ENCODE peak calls at places on chromosomes 5 and 9, in ten cellular contexts. A is HCT116; Z is DND-41; B is ovary; E is IMR-90; T is CD8-positive, alpha-beta T cell; M is colonic mucosa; O is GM23338; Y is SK-N-SH; C is testis. X is an unnamed sample. For H3K4me1, the result is how much of the 10 kb centered on the place peaks cover.

GRCh38 chr5:138093036-138093435 is 9.2 kb downstream of the WNT8A start:
- DNase-seq in A (no peak), T (no peak), C (no peak), O (no peak), M (no peak), Y (no peak), B (no peak), E (no peak), Z (no peak), X (no peak)

GRCh38 chr5:95194856-95195255 is 90.0 kb downstream of the MCTP1 start:
- DNase-seq in Z (no peak), B (no peak), Y (no peak), M (no peak), T (no peak), O (no peak), A (no peak), E (no peak), C (no peak), X (no peak)

GRCh38 chr5:76672242-76672641 is 43.7 kb upstream of the F2R start:
- DNase-seq in O (no peak), B (no peak), E (peak), Y (no peak), M (no peak), C (no peak), Z (no peak), T (no peak), A (no peak), X (no peak)

GRCh38 chr9:126498331-126498730 is 115.4 kb upstream of the LMX1B start:
- DNase-seq in E (no peak), Y (no peak), M (no peak), C (no peak), Z (no peak), T (no peak), A (no peak), O (no peak), B (no peak), X (no peak)

GRCh38 chr5:91541696-91542095 is 158.6 kb upstream of the ARRDC3 start:
- DNase-seq in C (no peak), Z (no peak), Y (no peak), M (no peak), O (no peak), T (no peak), B (no peak), E (peak), A (peak), X (no peak)

GRCh38 chr9:100428871-100429654 is 2.1 kb downstream of the MSANTD3 start:
- DNase-seq in Y (no peak), O (no peak), C (peak), A (peak), E (peak), M (no peak), Z (no peak), B (peak), T (no peak), X (no peak)

GRCh38 chr5:96836817-96837216 is 29.1 kb upstream of the ERAP1 start:
- DNase-seq in T (no peak), Z (no peak), C (no peak), E (no peak), M (no peak), O (no peak), A (no peak), B (no peak), Y (no peak), X (no peak)

GRCh38 chr5:53416144-53416730 is 64.2 kb upstream of the FST start:
- DNase-seq in E (no peak), C (no peak), A (peak), O (no peak), T (no peak), M (no peak), Z (no peak), B (no peak), Y (no peak), X (no peak)

GRCh38 chr5:14167211-14167845 is 24.2 kb downstream of the TRIO start:
- DNase-seq in B (no peak), E (peak), A (no peak), Y (no peak), C (no peak), M (no peak), O (no peak), Z (no peak), T (no peak), X (no peak)

GRCh38 chr9:16004613-16005012 is 451.8 kb downstream of the CCDC171 start:
- DNase-seq in T (no peak), E (no peak), M (no peak), B (no peak), Z (peak), O (no peak), A (no peak), C (no peak), Y (no peak), X (no peak)
- TF ChIP-seq CTCF in T (no peak), E (no peak), M (no peak), B (no peak), Z (no peak), O (no peak), A (no peak), C (no peak), Y (no peak), X (no peak)

GRCh38 chr9:82553654-82554366 is 509.1 kb downstream of the RASEF start:
- DNase-seq in A (no peak), T (no peak), Y (no peak), C (peak), B (no peak), Z (no peak), M (no peak), O (no peak), E (peak), X (no peak)

GRCh38 chr9:82552784-82553183 is 510.2 kb downstream of the RASEF start:
- DNase-seq in A (no peak), C (no peak), Y (no peak), T (no peak), E (no peak), M (no peak), B (no peak), O (no peak), Z (no peak), X (no peak)

GRCh38 chr9:82558855-82559615 is 503.9 kb downstream of the RASEF start:
- DNase-seq in C (no peak), A (no peak), Y (no peak), M (no peak), T (no peak), B (no peak), E (peak), Z (no peak), O (no peak), X (no peak)

GRCh38 chr9:82554381-82554780 is 508.6 kb downstream of the RASEF start:
- DNase-seq in O (no peak), M (no peak), A (no peak), E (no peak), T (no peak), B (no peak), Y (peak), Z (no peak), C (no peak), X (no peak)

GRCh38 chr9:82555408-82555807 is 507.5 kb downstream of the RASEF start:
- DNase-seq in Y (no peak), C (no peak), E (no peak), A (no peak), T (no peak), B (no peak), Z (no peak), O (no peak), M (no peak), X (peak)
- H3K4me1 ChIP-seq in Y (under half), C (under half), E (under half), A (under half), T (under half), B (under half), Z (under half), O (under half), M (under half), X (under half)

GRCh38 chr5:121870489-121870888 is 18.8 kb downstream of the FTMT start:
- DNase-seq in T (no peak), C (no peak), A (peak), M (no peak), Y (no peak), E (peak), Z (no peak), O (peak), B (no peak), X (no peak)

GRCh38 chr5:121872846-121873245 is 21.2 kb downstream of the FTMT start:
- DNase-seq in A (no peak), Y (no peak), C (no peak), M (no peak), E (no peak), O (no peak), Z (no peak), T (no peak), B (no peak), X (no peak)

DNA sequence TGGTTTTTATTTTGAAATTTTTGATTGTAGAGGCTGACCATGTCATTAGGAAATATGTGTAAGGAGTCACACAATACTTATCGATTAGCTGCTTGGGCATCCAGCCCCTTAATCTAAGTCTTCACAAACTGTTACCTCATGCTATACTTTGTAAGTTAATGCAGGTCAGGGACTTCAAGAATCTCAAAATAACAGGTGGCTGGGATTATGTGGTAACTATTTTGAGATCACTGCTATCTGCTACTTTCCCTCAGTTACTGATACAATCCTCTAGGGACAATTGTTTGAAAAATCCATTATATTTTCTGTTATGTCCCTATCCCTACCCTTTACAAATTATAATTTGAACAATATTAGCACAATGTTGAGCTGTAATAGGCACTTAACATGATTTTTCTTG is 21.7 kb downstream of the FTMT start:
- DNase-seq in E (no peak), Z (no peak), O (no peak), T (no peak), Y (no peak), M (no peak), B (no peak), C (no peak), A (no peak), X (no peak)
- TF ChIP-seq CTCF in E (no peak), Z (no peak), O (no peak), T (no peak), Y (no peak), M (no peak), B (no peak), C (no peak), A (no peak), X (no peak)

DNA sequence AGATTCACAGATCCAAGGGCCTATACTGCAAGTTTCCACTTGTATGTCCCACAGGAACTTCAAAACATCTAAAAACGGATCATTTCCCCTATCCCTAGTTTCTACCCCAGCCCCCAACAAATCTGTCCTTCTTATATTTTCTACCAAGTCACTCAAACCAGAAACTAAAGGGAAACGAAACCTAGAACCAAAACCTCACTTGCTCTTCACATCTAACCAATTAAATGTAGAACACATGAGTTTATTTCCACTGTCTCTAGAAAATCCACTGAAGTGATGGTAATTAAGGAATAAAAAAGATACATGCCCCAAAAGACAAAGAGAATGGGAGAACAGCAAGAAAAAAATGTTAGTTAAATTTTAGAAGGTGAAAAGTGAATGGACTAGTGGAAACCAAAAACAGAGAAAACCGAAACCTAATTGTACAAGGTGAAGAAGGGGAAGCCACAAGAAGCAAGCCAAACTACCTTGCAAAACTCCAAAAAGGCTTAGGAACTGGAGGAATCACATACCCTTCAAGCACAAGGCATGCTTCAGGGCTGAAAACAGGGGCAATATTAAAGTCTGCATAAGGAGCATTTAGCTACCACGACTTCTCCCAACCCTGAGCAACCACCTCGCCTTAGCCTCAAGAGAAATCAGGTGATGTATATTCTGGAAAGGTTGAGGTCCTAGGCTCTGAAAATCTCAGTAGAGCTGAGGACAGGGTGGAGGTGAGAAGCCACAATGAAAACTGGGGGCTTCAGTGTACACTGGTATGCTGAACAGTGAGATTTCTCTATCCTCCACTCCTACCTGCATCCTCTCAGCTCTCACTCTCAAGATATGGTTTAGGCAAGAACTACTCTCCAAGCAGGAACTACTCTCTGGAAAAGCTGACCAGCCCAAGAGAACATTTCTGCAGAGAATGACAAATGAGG is 11.1 kb downstream of the SMU1 start:
- DNase-seq in T (no peak), E (no peak), Y (no peak), Z (no peak), M (no peak), O (no peak), A (no peak), C (no peak), B (no peak), X (no peak)
- H3K4me1 ChIP-seq in T (under half), E (under half), Y (under half), Z (under half), M (under half), O (under half), A (under half), C (under half), B (under half), X (under half)

DNA sequence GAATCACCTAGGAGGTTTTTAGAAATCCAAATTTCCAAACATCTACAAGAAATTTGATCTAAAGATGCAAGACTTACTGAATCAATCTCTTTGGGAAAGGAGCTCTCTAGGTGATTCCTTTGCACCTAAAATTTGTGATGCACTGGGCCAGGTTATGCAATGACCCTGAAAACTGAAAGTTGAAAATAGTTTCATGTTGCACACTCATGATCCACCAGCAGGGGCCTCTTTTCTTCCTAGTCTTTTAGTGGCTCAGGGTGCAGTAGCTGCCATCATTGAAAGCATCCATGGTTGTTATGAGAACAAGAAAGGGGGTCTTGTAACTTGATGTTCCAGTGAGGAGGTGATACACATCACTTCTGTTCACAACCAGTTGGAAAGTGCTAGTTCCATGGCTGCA is 486.8 kb downstream of the PSAT1 start:
- DNase-seq in B (no peak), E (no peak), C (no peak), A (no peak), M (no peak), O (peak), Z (no peak), T (no peak), Y (no peak), X (no peak)
- TF ChIP-seq CTCF in B (no peak), E (peak), C (no peak), A (no peak), M (no peak), O (peak), Z (peak), T (no peak), Y (peak), X (peak)

DNA sequence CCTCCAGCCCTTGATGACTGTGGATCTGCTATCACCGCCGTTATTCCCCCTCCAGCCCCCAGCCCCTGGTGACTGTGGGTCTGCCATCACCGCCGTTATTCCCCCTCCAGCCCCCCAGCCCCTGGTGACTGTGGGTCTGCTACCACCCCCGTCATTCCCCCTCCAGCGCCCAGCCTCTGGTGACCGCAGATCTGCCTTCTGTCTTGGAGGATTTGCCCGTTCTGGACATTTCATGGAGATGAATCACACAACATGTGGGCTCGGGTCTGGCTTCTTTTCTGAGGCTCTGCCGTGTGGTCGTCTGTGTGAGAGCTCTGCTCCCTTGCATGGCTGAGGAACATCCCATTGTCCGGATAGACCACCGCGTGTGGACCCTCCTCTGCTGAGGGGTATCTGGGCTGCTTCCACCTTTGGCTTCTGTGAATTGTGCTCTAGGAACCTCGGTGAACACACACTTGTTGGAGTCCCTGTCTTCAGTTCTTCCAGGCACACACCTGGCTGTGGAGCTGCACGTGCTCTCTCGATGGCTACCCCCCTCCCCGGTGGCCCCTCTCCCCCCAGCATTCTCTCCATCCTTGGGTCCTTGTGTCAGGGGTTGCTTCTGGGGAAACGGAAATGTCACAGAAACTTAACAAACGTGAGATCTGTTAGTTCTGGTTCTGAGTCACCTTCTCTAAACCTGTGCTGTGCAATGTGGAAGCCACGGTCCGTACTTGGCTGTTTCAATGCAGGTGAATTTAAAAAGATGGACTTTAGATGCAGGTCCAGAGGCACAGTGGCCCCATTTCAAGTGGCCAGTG is 105.3 kb upstream of the COL5A1 start:
- DNase-seq in B (no peak), M (no peak), E (peak), C (no peak), Z (no peak), O (no peak), T (no peak), Y (no peak), A (no peak), X (peak)
- H3K4me1 ChIP-seq in B (under half), M (under half), E (under half), C (under half), Z (under half), O (under half), T (under half), Y (under half), A (under half), X (under half)

DNA sequence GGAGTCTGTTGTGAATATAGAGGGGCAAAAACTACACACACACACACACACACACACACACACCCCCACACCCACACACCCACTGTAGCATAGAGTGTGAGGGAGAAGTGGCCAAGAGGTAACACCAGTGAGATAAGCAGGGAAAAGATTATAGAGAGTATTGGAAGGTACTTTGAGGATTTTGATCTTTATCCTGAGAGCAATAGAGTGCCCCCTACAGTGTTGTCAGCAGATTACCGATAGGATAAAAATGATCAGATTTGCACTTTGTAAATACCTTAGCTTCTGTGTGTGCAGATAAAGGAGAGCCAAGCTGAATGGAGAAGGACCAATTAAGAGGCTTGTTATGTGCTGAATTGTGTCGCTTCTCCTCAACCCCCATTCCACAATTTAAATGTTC is 32.3 kb downstream of the ERCC6L2 start:
- DNase-seq in A (no peak), T (no peak), M (no peak), Y (no peak), E (no peak), O (peak), C (no peak), Z (no peak), B (no peak), X (no peak)
- TF ChIP-seq CTCF in A (peak), T (peak), M (no peak), Y (peak), E (peak), O (peak), C (no peak), Z (peak), B (no peak), X (no peak)

DNA sequence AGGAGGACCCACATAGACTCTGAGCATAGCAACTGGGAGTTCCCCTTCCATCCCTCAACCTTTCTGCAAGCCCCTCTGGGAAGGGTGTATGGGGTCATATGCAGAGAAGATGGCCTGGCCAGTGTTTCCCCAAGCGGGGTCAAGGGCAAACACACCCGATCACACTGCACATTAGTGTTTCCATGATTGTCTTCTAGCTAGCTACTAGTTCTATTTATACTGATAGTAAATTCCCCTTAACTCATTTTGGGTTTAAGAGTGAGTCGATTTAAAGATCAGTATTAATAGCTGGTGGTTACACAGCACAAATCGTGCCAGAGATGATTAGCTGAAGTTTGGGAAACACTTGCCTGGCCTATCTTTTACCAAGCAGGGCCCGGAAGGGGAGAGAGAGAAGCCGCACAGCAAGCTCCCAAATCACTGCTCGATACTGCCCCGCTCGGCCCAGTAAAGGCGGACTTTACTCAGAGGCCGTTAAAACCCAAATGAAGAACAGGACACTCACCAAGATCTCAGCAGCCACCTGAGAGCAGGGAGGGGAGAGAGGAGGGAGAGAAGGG is 29.4 kb upstream of the TNIP1 start:
- DNase-seq in O (no peak), C (no peak), A (no peak), Y (no peak), T (no peak), Z (no peak), E (no peak), M (no peak), B (no peak), X (no peak)
- H3K4me1 ChIP-seq in O (under half), C (under half), A (under half), Y (under half), T (under half), Z (under half), E (under half), M (under half), B (under half), X (under half)

GRCh38 chr5:173329370-173330150 is 1.3 kb upstream of the STC2 start:
- DNase-seq in T (no peak), C (no peak), B (no peak), E (no peak), A (peak), M (no peak), Z (no peak), O (peak), Y (peak), X (no peak)
- TF ChIP-seq CTCF in T (no peak), C (no peak), B (no peak), E (no peak), A (no peak), M (no peak), Z (no peak), O (no peak), Y (no peak), X (peak)